ENCODE peak calls at places on chromosomes 7 and 10, in nine cellular contexts. One of them, this sample, is unnamed. For H3K36me3, the result is how much of the 10 kb centered on the place peaks cover.

GRCh38 chr7:77393261-77393660 is 22.9 kb downstream of the GSAP start:
- DNase-seq in right atrium auricular region: no peak
- DNase-seq in fibroblast of lung: no peak
- DNase-seq in heart right ventricle: no peak
- DNase-seq in cardiac muscle cell: no peak
- DNase-seq in thoracic aorta: no peak
- DNase-seq in kidney: no peak
- DNase-seq in left ventricle myocardium inferior: no peak
- DNase-seq in stomach: no peak
- DNase-seq in this sample: no peak

GRCh38 chr10:118956253-118957140 is 73.0 kb upstream of the NANOS1 start:
- DNase-seq in right atrium auricular region: peak
- DNase-seq in fibroblast of lung: no peak
- DNase-seq in heart right ventricle: no peak
- DNase-seq in cardiac muscle cell: no peak
- DNase-seq in thoracic aorta: no peak
- DNase-seq in kidney: no peak
- DNase-seq in left ventricle myocardium inferior: peak
- DNase-seq in stomach: peak
- DNase-seq in this sample: no peak

GRCh38 chr7:101606176-101606923 is 22.7 kb downstream of the MYL10 start:
- DNase-seq in right atrium auricular region: no peak
- DNase-seq in fibroblast of lung: no peak
- DNase-seq in heart right ventricle: no peak
- DNase-seq in cardiac muscle cell: no peak
- DNase-seq in thoracic aorta: no peak
- DNase-seq in kidney: no peak
- DNase-seq in left ventricle myocardium inferior: no peak
- DNase-seq in stomach: no peak
- DNase-seq in this sample: no peak

GRCh38 chr7:84613411-84613810 is 418.8 kb upstream of the SEMA3A start:
- DNase-seq in right atrium auricular region: no peak
- DNase-seq in fibroblast of lung: no peak
- DNase-seq in heart right ventricle: no peak
- DNase-seq in cardiac muscle cell: no peak
- DNase-seq in thoracic aorta: no peak
- DNase-seq in kidney: no peak
- DNase-seq in left ventricle myocardium inferior: no peak
- DNase-seq in stomach: no peak
- DNase-seq in this sample: no peak

GRCh38 chr7:69739906-69740545 is 141.8 kb downstream of the AUTS2 start:
- DNase-seq in right atrium auricular region: peak
- DNase-seq in fibroblast of lung: peak
- DNase-seq in heart right ventricle: peak
- DNase-seq in cardiac muscle cell: peak
- DNase-seq in thoracic aorta: no peak
- DNase-seq in kidney: no peak
- DNase-seq in left ventricle myocardium inferior: peak
- DNase-seq in stomach: no peak
- DNase-seq in this sample: no peak

GRCh38 chr10:44862006-44862751 is 49.0 kb upstream of the TMEM72 start:
- DNase-seq in right atrium auricular region: peak
- DNase-seq in fibroblast of lung: no peak
- DNase-seq in heart right ventricle: no peak
- DNase-seq in cardiac muscle cell: no peak
- DNase-seq in thoracic aorta: no peak
- DNase-seq in kidney: no peak
- DNase-seq in left ventricle myocardium inferior: no peak
- DNase-seq in stomach: no peak
- DNase-seq in this sample: no peak

GRCh38 chr7:150375662-150376521 is 3.2 kb upstream of the ZNF775 start:
- DNase-seq in right atrium auricular region: no peak
- DNase-seq in fibroblast of lung: no peak
- DNase-seq in heart right ventricle: no peak
- DNase-seq in cardiac muscle cell: no peak
- DNase-seq in thoracic aorta: no peak
- DNase-seq in kidney: no peak
- DNase-seq in left ventricle myocardium inferior: no peak
- DNase-seq in stomach: no peak
- DNase-seq in this sample: no peak

GRCh38 chr7:55244346-55244745 is 120.8 kb upstream of the LANCL2 start:
- DNase-seq in right atrium auricular region: peak
- DNase-seq in fibroblast of lung: no peak
- DNase-seq in heart right ventricle: no peak
- DNase-seq in cardiac muscle cell: no peak
- DNase-seq in thoracic aorta: no peak
- DNase-seq in kidney: no peak
- DNase-seq in left ventricle myocardium inferior: no peak
- DNase-seq in stomach: no peak
- DNase-seq in this sample: no peak

GRCh38 chr7:117674617-117675016 is 194.8 kb downstream of the CFTR start:
- DNase-seq in right atrium auricular region: no peak
- DNase-seq in fibroblast of lung: no peak
- DNase-seq in heart right ventricle: no peak
- DNase-seq in cardiac muscle cell: no peak
- DNase-seq in thoracic aorta: no peak
- DNase-seq in kidney: no peak
- DNase-seq in left ventricle myocardium inferior: no peak
- DNase-seq in stomach: no peak
- DNase-seq in this sample: no peak

GRCh38 chr10:80452688-80453391 is 1.3 kb upstream of the TSPAN14 start:
- DNase-seq in right atrium auricular region: no peak
- DNase-seq in fibroblast of lung: no peak
- DNase-seq in heart right ventricle: no peak
- DNase-seq in cardiac muscle cell: no peak
- DNase-seq in thoracic aorta: no peak
- DNase-seq in kidney: no peak
- DNase-seq in left ventricle myocardium inferior: no peak
- DNase-seq in stomach: no peak
- DNase-seq in this sample: no peak

DNA sequence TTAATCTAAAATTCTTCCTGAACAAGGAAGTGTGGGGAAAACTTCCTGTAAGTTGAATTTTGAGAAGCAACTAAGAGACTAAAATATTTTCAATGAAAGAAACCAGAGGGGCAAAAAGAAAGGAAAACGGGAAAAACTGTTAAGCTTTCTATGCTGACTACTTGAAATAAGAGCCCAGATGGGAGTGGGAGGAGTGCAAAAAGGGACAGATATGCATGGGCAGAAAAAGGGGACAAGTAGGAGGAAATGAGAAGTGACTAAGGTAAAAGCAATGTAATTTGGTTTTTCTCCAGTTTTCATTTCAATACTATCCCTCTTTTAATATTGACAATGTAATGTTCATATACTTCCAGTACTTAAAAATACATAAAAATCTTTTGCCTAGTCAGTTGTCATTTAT is 11.1 kb downstream of the OGA start:
- DNase-seq in right atrium auricular region: no peak
- DNase-seq in fibroblast of lung: no peak
- DNase-seq in heart right ventricle: no peak
- DNase-seq in cardiac muscle cell: no peak
- DNase-seq in thoracic aorta: no peak
- DNase-seq in kidney: no peak
- DNase-seq in left ventricle myocardium inferior: no peak
- DNase-seq in stomach: no peak
- DNase-seq in this sample: no peak
- H3K36me3 ChIP-seq in right atrium auricular region: half or more
- H3K36me3 ChIP-seq in fibroblast of lung: under half
- H3K36me3 ChIP-seq in heart right ventricle: under half
- H3K36me3 ChIP-seq in cardiac muscle cell: half or more
- H3K36me3 ChIP-seq in thoracic aorta: half or more
- H3K36me3 ChIP-seq in kidney: half or more
- H3K36me3 ChIP-seq in left ventricle myocardium inferior: half or more
- H3K36me3 ChIP-seq in stomach: half or more
- H3K36me3 ChIP-seq in this sample: half or more

GRCh38 chr7:43692582-43693373 is 36.5 kb downstream of the COA1 start:
- DNase-seq in right atrium auricular region: no peak
- DNase-seq in fibroblast of lung: no peak
- DNase-seq in heart right ventricle: no peak
- DNase-seq in cardiac muscle cell: no peak
- DNase-seq in thoracic aorta: no peak
- DNase-seq in kidney: no peak
- DNase-seq in left ventricle myocardium inferior: no peak
- DNase-seq in stomach: no peak
- DNase-seq in this sample: no peak
- H3K27ac ChIP-seq in right atrium auricular region: no peak
- H3K27ac ChIP-seq in fibroblast of lung: peak
- H3K27ac ChIP-seq in heart right ventricle: no peak
- H3K27ac ChIP-seq in cardiac muscle cell: no peak
- H3K27ac ChIP-seq in thoracic aorta: no peak
- H3K27ac ChIP-seq in kidney: no peak
- H3K27ac ChIP-seq in left ventricle myocardium inferior: no peak
- H3K27ac ChIP-seq in stomach: no peak
- H3K27ac ChIP-seq in this sample: no peak

GRCh38 chr7:100107125-100107737 is 5.8 kb downstream of the AP4M1 start:
- DNase-seq in right atrium auricular region: no peak
- DNase-seq in fibroblast of lung: no peak
- DNase-seq in heart right ventricle: no peak
- DNase-seq in cardiac muscle cell: no peak
- DNase-seq in thoracic aorta: no peak
- DNase-seq in kidney: peak
- DNase-seq in left ventricle myocardium inferior: no peak
- DNase-seq in stomach: no peak
- DNase-seq in this sample: no peak
- H3K36me3 ChIP-seq in right atrium auricular region: half or more
- H3K36me3 ChIP-seq in fibroblast of lung: under half
- H3K36me3 ChIP-seq in heart right ventricle: under half
- H3K36me3 ChIP-seq in cardiac muscle cell: under half
- H3K36me3 ChIP-seq in thoracic aorta: half or more
- H3K36me3 ChIP-seq in kidney: under half
- H3K36me3 ChIP-seq in left ventricle myocardium inferior: half or more
- H3K36me3 ChIP-seq in stomach: half or more
- H3K36me3 ChIP-seq in this sample: half or more

DNA sequence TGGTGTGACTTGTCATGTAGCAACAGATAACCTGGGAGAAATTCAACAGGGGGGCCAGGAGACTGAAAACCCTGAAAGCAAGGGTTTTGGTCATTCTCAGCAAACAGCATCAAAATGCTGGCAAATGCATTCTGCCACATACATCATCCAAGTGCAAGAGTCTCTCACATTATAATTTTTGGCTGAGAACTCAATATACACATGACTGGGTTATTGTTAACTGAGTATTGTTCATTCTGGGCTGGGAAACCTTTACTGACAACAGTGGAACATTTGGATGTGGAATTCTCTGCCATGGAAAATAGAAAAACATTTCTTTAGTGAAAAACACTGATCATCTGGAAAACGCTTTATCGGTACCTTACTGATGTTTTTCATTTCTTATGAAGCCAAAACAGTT is 73.2 kb upstream of the MET start:
- DNase-seq in right atrium auricular region: no peak
- DNase-seq in fibroblast of lung: no peak
- DNase-seq in heart right ventricle: no peak
- DNase-seq in cardiac muscle cell: no peak
- DNase-seq in thoracic aorta: no peak
- DNase-seq in kidney: no peak
- DNase-seq in left ventricle myocardium inferior: no peak
- DNase-seq in stomach: no peak
- DNase-seq in this sample: no peak
- H3K27ac ChIP-seq in right atrium auricular region: no peak
- H3K27ac ChIP-seq in fibroblast of lung: no peak
- H3K27ac ChIP-seq in heart right ventricle: no peak
- H3K27ac ChIP-seq in cardiac muscle cell: no peak
- H3K27ac ChIP-seq in thoracic aorta: no peak
- H3K27ac ChIP-seq in kidney: no peak
- H3K27ac ChIP-seq in left ventricle myocardium inferior: no peak
- H3K27ac ChIP-seq in stomach: no peak
- H3K27ac ChIP-seq in this sample: no peak